ENCODE peak calls at places on chromosome 9, in four cellular contexts. R, M, U and J are unnamed samples.

GRCh38 chr9:121885345-121885901 is 207.7 kb downstream of the TTLL11 start:
- DNase-seq in R (no peak), M (no peak), U (no peak), J (peak; percentile 64)

GRCh38 chr9:32533338-32533737 is 7.3 kb upstream of the RIGI start:
- DNase-seq in U (no peak), R (no peak), M (no peak), J (no peak)

GRCh38 chr9:133522073-133522910 is 2.5 kb downstream of the MYMK start:
- DNase-seq in R (no peak), U (no peak), M (no peak), J (no peak)

GRCh38 chr9:4225291-4226119 is 74.4 kb downstream of the GLIS3 start:
- DNase-seq in U (no peak), R (no peak), M (peak; percentile 74), J (no peak)

GRCh38 chr9:38032266-38032830 is 36.7 kb downstream of the SHB start:
- DNase-seq in U (no peak), R (no peak), M (no peak), J (peak; percentile 10)

GRCh38 chr9:2157277-2158105 is 142.3 kb downstream of the SMARCA2 start:
- DNase-seq in U (peak; percentile 1), R (peak; percentile 43), M (no peak), J (peak; percentile 49)

GRCh38 chr9:28956111-28956880 is 1383.0 kb upstream of the C9orf72 start:
- DNase-seq in R (no peak), U (no peak), M (no peak), J (no peak)

GRCh38 chr9:4297151-4297794 is 2.6 kb downstream of the GLIS3 start:
- DNase-seq in M (peak; percentile 84), U (no peak), R (no peak), J (no peak)

GRCh38 chr9:81372628-81373191 is 316.6 kb downstream of the TLE1 start:
- DNase-seq in R (no peak), U (no peak), M (no peak), J (no peak)

GRCh38 chr9:121667890-121668289 is 16.5 kb downstream of the DAB2IP start:
- DNase-seq in R (no peak), U (no peak), M (no peak), J (no peak)